ENCODE peak calls at places on chromosomes 7 and 10, in ten cellular contexts. One of them, this sample, is unnamed.

GRCh38 chr10:83289373-83289772 is 849.9 kb upstream of the GHITM start:
- DNase-seq in uterus: no peak
- DNase-seq in cardiac muscle cell: no peak
- DNase-seq in stomach: no peak
- DNase-seq in AG04450: no peak
- DNase-seq in body of pancreas: no peak
- DNase-seq in OCI-LY7: no peak
- DNase-seq in PC-3: no peak
- DNase-seq in HL-60: no peak
- DNase-seq in IMR-90: no peak
- DNase-seq in this sample: no peak

GRCh38 chr7:128178611-128179010 is 62.5 kb upstream of the LEP start:
- DNase-seq in AG04450: no peak
- DNase-seq in uterus: no peak
- DNase-seq in IMR-90: no peak
- DNase-seq in HL-60: no peak
- DNase-seq in PC-3: no peak
- DNase-seq in cardiac muscle cell: no peak
- DNase-seq in OCI-LY7: peak; percentile 68
- DNase-seq in stomach: no peak
- DNase-seq in body of pancreas: no peak
- DNase-seq in this sample: no peak

GRCh38 chr10:63628526-63629362 is 107.5 kb downstream of the REEP3 start:
- DNase-seq in stomach: peak; percentile 60
- DNase-seq in IMR-90: no peak
- DNase-seq in HL-60: peak; percentile 82
- DNase-seq in cardiac muscle cell: peak; percentile 98
- DNase-seq in uterus: peak; percentile 52
- DNase-seq in PC-3: no peak
- DNase-seq in body of pancreas: peak; percentile 67
- DNase-seq in AG04450: no peak
- DNase-seq in OCI-LY7: peak; percentile 76
- DNase-seq in this sample: no peak

GRCh38 chr10:80413152-80413996 is 5.0 kb downstream of the PRXL2A start:
- DNase-seq in IMR-90: peak; percentile 44
- DNase-seq in OCI-LY7: no peak
- DNase-seq in HL-60: no peak
- DNase-seq in uterus: no peak
- DNase-seq in cardiac muscle cell: peak; percentile 62
- DNase-seq in AG04450: no peak
- DNase-seq in stomach: no peak
- DNase-seq in PC-3: no peak
- DNase-seq in body of pancreas: no peak
- DNase-seq in this sample: peak; percentile 78

GRCh38 chr7:49497471-49497870 is 276.0 kb upstream of the VWC2 start:
- DNase-seq in HL-60: no peak
- DNase-seq in body of pancreas: no peak
- DNase-seq in stomach: no peak
- DNase-seq in uterus: no peak
- DNase-seq in OCI-LY7: no peak
- DNase-seq in PC-3: no peak
- DNase-seq in IMR-90: no peak
- DNase-seq in cardiac muscle cell: no peak
- DNase-seq in AG04450: no peak
- DNase-seq in this sample: no peak

GRCh38 chr7:42107484-42107883 is 129.5 kb downstream of the GLI3 start:
- DNase-seq in IMR-90: no peak
- DNase-seq in body of pancreas: no peak
- DNase-seq in OCI-LY7: no peak
- DNase-seq in AG04450: no peak
- DNase-seq in uterus: no peak
- DNase-seq in cardiac muscle cell: peak; percentile 59
- DNase-seq in stomach: no peak
- DNase-seq in HL-60: no peak
- DNase-seq in PC-3: peak; percentile 88
- DNase-seq in this sample: no peak

GRCh38 chr10:102729090-102730026 is 14.4 kb upstream of the WBP1L start:
- DNase-seq in AG04450: no peak
- DNase-seq in uterus: peak; percentile 91
- DNase-seq in IMR-90: peak; percentile 73
- DNase-seq in OCI-LY7: no peak
- DNase-seq in HL-60: no peak
- DNase-seq in PC-3: peak; percentile 70
- DNase-seq in body of pancreas: peak; percentile 85
- DNase-seq in cardiac muscle cell: peak; percentile 90
- DNase-seq in stomach: peak; percentile 89
- DNase-seq in this sample: no peak

GRCh38 chr7:116598278-116598677 is 73.4 kb downstream of the CAV1 start:
- DNase-seq in stomach: no peak
- DNase-seq in AG04450: no peak
- DNase-seq in OCI-LY7: no peak
- DNase-seq in PC-3: peak; percentile 35
- DNase-seq in HL-60: no peak
- DNase-seq in cardiac muscle cell: no peak
- DNase-seq in IMR-90: no peak
- DNase-seq in uterus: no peak
- DNase-seq in body of pancreas: peak; percentile 30
- DNase-seq in this sample: no peak

GRCh38 chr7:129617607-129618006 is 6.1 kb downstream of the NRF1 start:
- DNase-seq in PC-3: no peak
- DNase-seq in OCI-LY7: no peak
- DNase-seq in uterus: no peak
- DNase-seq in cardiac muscle cell: no peak
- DNase-seq in body of pancreas: no peak
- DNase-seq in IMR-90: peak; percentile 29
- DNase-seq in HL-60: no peak
- DNase-seq in stomach: no peak
- DNase-seq in AG04450: no peak
- DNase-seq in this sample: no peak

GRCh38 chr10:52742723-52743122 is 29.9 kb downstream of the MBL2 start:
- DNase-seq in uterus: no peak
- DNase-seq in HL-60: no peak
- DNase-seq in AG04450: no peak
- DNase-seq in cardiac muscle cell: no peak
- DNase-seq in PC-3: no peak
- DNase-seq in OCI-LY7: no peak
- DNase-seq in body of pancreas: no peak
- DNase-seq in stomach: no peak
- DNase-seq in IMR-90: no peak
- DNase-seq in this sample: no peak

GRCh38 chr10:4004144-4004543 is 219.1 kb upstream of the KLF6 start:
- DNase-seq in AG04450: no peak
- DNase-seq in body of pancreas: no peak
- DNase-seq in uterus: no peak
- DNase-seq in stomach: no peak
- DNase-seq in HL-60: no peak
- DNase-seq in OCI-LY7: no peak
- DNase-seq in IMR-90: no peak
- DNase-seq in PC-3: no peak
- DNase-seq in cardiac muscle cell: no peak
- DNase-seq in this sample: no peak

GRCh38 chr7:66204822-66205735 is at the start of gene TPST1:
- DNase-seq in stomach: peak; percentile 88
- DNase-seq in body of pancreas: peak; percentile 89
- DNase-seq in HL-60: peak; percentile 54
- DNase-seq in PC-3: peak; percentile 85
- DNase-seq in OCI-LY7: peak; percentile 94
- DNase-seq in AG04450: peak; percentile 59
- DNase-seq in cardiac muscle cell: peak; percentile 96
- DNase-seq in uterus: peak; percentile 91
- DNase-seq in IMR-90: peak; percentile 84
- DNase-seq in this sample: peak; percentile 79

GRCh38 chr7:136693166-136694119 is 175.0 kb upstream of the CHRM2 start:
- DNase-seq in AG04450: no peak
- DNase-seq in body of pancreas: no peak
- DNase-seq in HL-60: no peak
- DNase-seq in uterus: no peak
- DNase-seq in stomach: no peak
- DNase-seq in PC-3: no peak
- DNase-seq in cardiac muscle cell: no peak
- DNase-seq in IMR-90: no peak
- DNase-seq in OCI-LY7: no peak
- DNase-seq in this sample: no peak

GRCh38 chr10:49558194-49558593 is 19.3 kb upstream of the ERCC6 start:
- DNase-seq in IMR-90: no peak
- DNase-seq in PC-3: no peak
- DNase-seq in HL-60: no peak
- DNase-seq in cardiac muscle cell: no peak
- DNase-seq in body of pancreas: no peak
- DNase-seq in OCI-LY7: no peak
- DNase-seq in stomach: no peak
- DNase-seq in AG04450: no peak
- DNase-seq in uterus: no peak
- DNase-seq in this sample: no peak

DNA sequence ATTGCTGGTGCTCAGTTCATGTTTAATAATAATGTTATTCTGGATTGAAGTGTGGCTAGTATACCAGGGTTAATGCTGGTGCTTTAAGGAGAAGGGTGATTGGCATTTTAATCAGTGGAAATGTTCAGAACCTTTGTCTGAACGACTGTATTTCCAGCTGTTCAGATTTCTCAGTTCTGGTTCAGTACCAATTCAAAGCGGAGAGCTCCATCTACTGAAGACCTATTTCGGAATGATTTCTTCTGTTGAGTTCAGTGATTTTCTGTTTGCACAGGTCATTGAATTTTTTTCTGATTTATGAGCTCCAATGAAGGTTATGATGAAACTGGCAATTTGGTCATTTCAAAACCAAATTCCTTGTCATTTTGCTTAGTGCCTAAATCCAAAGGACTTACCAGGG is 160.1 kb downstream of the EXOC4 start:
- DNase-seq in IMR-90: peak; percentile 4
- DNase-seq in cardiac muscle cell: peak; percentile 14
- DNase-seq in body of pancreas: no peak
- DNase-seq in uterus: no peak
- DNase-seq in OCI-LY7: no peak
- DNase-seq in AG04450: no peak
- DNase-seq in stomach: no peak
- DNase-seq in HL-60: no peak
- DNase-seq in PC-3: no peak
- DNase-seq in this sample: no peak
- H3K4me3 ChIP-seq in IMR-90: no peak overlapping the region
- H3K4me3 ChIP-seq in cardiac muscle cell: no peak overlapping the region
- H3K4me3 ChIP-seq in body of pancreas: no peak overlapping the region
- H3K4me3 ChIP-seq in uterus: no peak overlapping the region
- H3K4me3 ChIP-seq in OCI-LY7: no peak overlapping the region
- H3K4me3 ChIP-seq in AG04450: no peak overlapping the region
- H3K4me3 ChIP-seq in stomach: no peak overlapping the region
- H3K4me3 ChIP-seq in HL-60: no peak overlapping the region
- H3K4me3 ChIP-seq in PC-3: no peak overlapping the region
- H3K4me3 ChIP-seq in this sample: no peak overlapping the region

GRCh38 chr7:32524631-32525030 is 29.3 kb downstream of the AVL9 start:
- DNase-seq in PC-3: no peak
- DNase-seq in OCI-LY7: no peak
- DNase-seq in cardiac muscle cell: no peak
- DNase-seq in AG04450: no peak
- DNase-seq in stomach: no peak
- DNase-seq in uterus: no peak
- DNase-seq in IMR-90: no peak
- DNase-seq in HL-60: no peak
- DNase-seq in body of pancreas: no peak
- DNase-seq in this sample: no peak

GRCh38 chr7:32519763-32520162 is 24.5 kb downstream of the AVL9 start:
- DNase-seq in body of pancreas: no peak
- DNase-seq in HL-60: no peak
- DNase-seq in cardiac muscle cell: no peak
- DNase-seq in PC-3: no peak
- DNase-seq in AG04450: no peak
- DNase-seq in OCI-LY7: no peak
- DNase-seq in uterus: no peak
- DNase-seq in stomach: no peak
- DNase-seq in IMR-90: no peak
- DNase-seq in this sample: no peak

GRCh38 chr7:32525839-32526238 is 30.6 kb downstream of the AVL9 start:
- DNase-seq in OCI-LY7: no peak
- DNase-seq in IMR-90: no peak
- DNase-seq in AG04450: no peak
- DNase-seq in PC-3: no peak
- DNase-seq in HL-60: no peak
- DNase-seq in body of pancreas: no peak
- DNase-seq in cardiac muscle cell: no peak
- DNase-seq in uterus: no peak
- DNase-seq in stomach: no peak
- DNase-seq in this sample: no peak

GRCh38 chr7:32518534-32519140 is 23.3 kb downstream of the AVL9 start:
- DNase-seq in uterus: no peak
- DNase-seq in cardiac muscle cell: peak; percentile 56
- DNase-seq in IMR-90: peak; percentile 71
- DNase-seq in OCI-LY7: peak; percentile 77
- DNase-seq in AG04450: no peak
- DNase-seq in stomach: no peak
- DNase-seq in HL-60: no peak
- DNase-seq in body of pancreas: no peak
- DNase-seq in PC-3: peak; percentile 49
- DNase-seq in this sample: no peak

DNA sequence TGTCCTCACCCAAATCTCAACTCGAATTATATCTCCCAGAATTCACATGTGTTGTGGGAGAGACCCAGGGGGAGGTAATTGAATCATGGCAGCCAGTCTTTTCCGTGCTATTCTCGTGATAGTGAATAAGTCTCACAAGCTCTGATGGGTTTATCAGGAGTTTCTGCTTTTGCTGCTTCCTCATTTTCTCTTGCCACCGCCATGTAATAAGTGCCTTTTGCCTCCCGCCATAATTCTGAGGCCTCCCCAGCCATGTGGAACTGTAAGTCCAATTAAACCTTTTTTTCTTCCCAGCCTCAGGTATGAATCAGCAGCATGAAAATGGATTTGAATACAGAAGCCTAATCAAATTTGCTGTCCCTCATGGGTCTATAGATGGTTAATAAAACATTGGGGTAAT is 27.5 kb downstream of the AVL9 start:
- DNase-seq in IMR-90: no peak
- DNase-seq in uterus: no peak
- DNase-seq in OCI-LY7: no peak
- DNase-seq in body of pancreas: no peak
- DNase-seq in stomach: no peak
- DNase-seq in AG04450: no peak
- DNase-seq in HL-60: no peak
- DNase-seq in PC-3: no peak
- DNase-seq in cardiac muscle cell: no peak
- DNase-seq in this sample: no peak
- TF ChIP-seq CTCF in IMR-90: no peak
- TF ChIP-seq CTCF in uterus: no peak
- TF ChIP-seq CTCF in OCI-LY7: no peak
- TF ChIP-seq CTCF in body of pancreas: no peak
- TF ChIP-seq CTCF in stomach: no peak
- TF ChIP-seq CTCF in AG04450: no peak
- TF ChIP-seq CTCF in HL-60: no peak
- TF ChIP-seq CTCF in PC-3: no peak
- TF ChIP-seq CTCF in cardiac muscle cell: no peak
- TF ChIP-seq CTCF in this sample: no peak

GRCh38 chr10:77842652-77843212 is 83.8 kb downstream of the DLG5 start:
- DNase-seq in cardiac muscle cell: no peak
- DNase-seq in HL-60: no peak
- DNase-seq in body of pancreas: no peak
- DNase-seq in OCI-LY7: no peak
- DNase-seq in PC-3: no peak
- DNase-seq in AG04450: no peak
- DNase-seq in uterus: no peak
- DNase-seq in stomach: no peak
- DNase-seq in IMR-90: no peak
- DNase-seq in this sample: no peak
- H3K27ac ChIP-seq in cardiac muscle cell: no peak overlapping the region
- H3K27ac ChIP-seq in HL-60: no peak overlapping the region
- H3K27ac ChIP-seq in body of pancreas: no peak overlapping the region
- H3K27ac ChIP-seq in OCI-LY7: no peak overlapping the region
- H3K27ac ChIP-seq in PC-3: no peak overlapping the region
- H3K27ac ChIP-seq in AG04450: no peak overlapping the region
- H3K27ac ChIP-seq in uterus: no peak overlapping the region
- H3K27ac ChIP-seq in stomach: peak overlapping the region; percentile 81
- H3K27ac ChIP-seq in IMR-90: no peak overlapping the region
- H3K27ac ChIP-seq in this sample: no peak overlapping the region

GRCh38 chr10:86303626-86304025 is 63.0 kb downstream of the GRID1 start:
- DNase-seq in stomach: peak; percentile 10
- DNase-seq in body of pancreas: no peak
- DNase-seq in uterus: no peak
- DNase-seq in IMR-90: no peak
- DNase-seq in PC-3: no peak
- DNase-seq in AG04450: no peak
- DNase-seq in cardiac muscle cell: no peak
- DNase-seq in OCI-LY7: no peak
- DNase-seq in HL-60: no peak
- DNase-seq in this sample: peak; percentile 2
- H3K4me3 ChIP-seq in stomach: no peak overlapping the region
- H3K4me3 ChIP-seq in body of pancreas: no peak overlapping the region
- H3K4me3 ChIP-seq in uterus: no peak overlapping the region
- H3K4me3 ChIP-seq in IMR-90: no peak overlapping the region
- H3K4me3 ChIP-seq in PC-3: no peak overlapping the region
- H3K4me3 ChIP-seq in AG04450: no peak overlapping the region
- H3K4me3 ChIP-seq in cardiac muscle cell: no peak overlapping the region
- H3K4me3 ChIP-seq in OCI-LY7: no peak overlapping the region
- H3K4me3 ChIP-seq in HL-60: no peak overlapping the region
- H3K4me3 ChIP-seq in this sample: no peak overlapping the region

This sample was measured in RWPE2.